ENCODE peak calls at places on chromosomes 2 and 18, in six cellular contexts. F is mucosa of descending colon, X is mesendoderm, E is bronchial epithelial cell, P is astrocyte of the spinal cord, W is transverse colon. T is an unnamed sample.

GRCh38 chr2:237653791-237654558 is 26.6 kb downstream of the LRRFIP1 start:
- DNase-seq in P (no peak), W (no peak), E (no peak), F (no peak), X (no peak), T (no peak)

GRCh38 chr2:190537765-190538164 is 3.2 kb upstream of the NEMP2 start:
- DNase-seq in P (peak), E (no peak), F (no peak), X (peak), W (no peak), T (no peak)

GRCh38 chr2:18924905-18925691 is 335.7 kb upstream of the NT5C1B start:
- DNase-seq in P (peak), W (no peak), E (peak), F (no peak), X (peak), T (no peak)

GRCh38 chr2:233928594-233929351 is 11.6 kb downstream of the TRPM8 start:
- DNase-seq in F (peak), P (peak), E (peak), W (peak), X (peak), T (no peak)

GRCh38 chr2:172430671-172431070 is 3.3 kb downstream of the ITGA6 start:
- DNase-seq in W (no peak), P (no peak), X (no peak), E (peak), F (no peak), T (no peak)

GRCh38 chr2:191915750-191916149 is 68.9 kb upstream of the CAVIN2 start:
- DNase-seq in P (no peak), E (no peak), F (no peak), X (no peak), W (no peak), T (no peak)

GRCh38 chr18:65769653-65770052 is 18.8 kb downstream of the CDH7 start:
- DNase-seq in P (no peak), E (no peak), W (no peak), X (no peak), F (no peak), T (no peak)

GRCh38 chr18:11751305-11752115 is 62.4 kb downstream of the GNAL start:
- DNase-seq in W (no peak), E (peak), X (peak), F (no peak), P (no peak), T (no peak)

GRCh38 chr2:7028846-7029245 is 111.6 kb downstream of the RNF144A start:
- DNase-seq in E (no peak), P (no peak), X (no peak), W (no peak), F (no peak), T (no peak)

GRCh38 chr2:187055463-187055862 is 206.5 kb upstream of the ZSWIM2 start:
- DNase-seq in F (no peak), P (no peak), X (no peak), W (no peak), E (peak), T (no peak)

GRCh38 chr2:105617631-105618350 is 126.9 kb upstream of the NCK2 start:
- DNase-seq in F (no peak), P (no peak), W (no peak), X (no peak), E (peak), T (no peak)

GRCh38 chr2:144320491-144320890 is 199.4 kb downstream of the ZEB2 start:
- DNase-seq in F (no peak), X (no peak), W (no peak), E (peak), P (peak), T (no peak)

GRCh38 chr2:128262315-128263253 is 56.1 kb downstream of the HS6ST1 start:
- DNase-seq in W (no peak), E (no peak), P (no peak), X (no peak), F (no peak), T (no peak)

GRCh38 chr18:23115683-23116096 is 19.6 kb upstream of the CABLES1 start:
- DNase-seq in P (peak), X (no peak), F (no peak), E (peak), W (no peak), T (peak)

GRCh38 chr18:49274188-49274714 is 186.2 kb downstream of the DYM start:
- DNase-seq in P (peak), E (peak), F (no peak), X (no peak), W (no peak), T (no peak)

GRCh38 chr2:73716518-73717250 is 20.5 kb downstream of the TPRKB start:
- DNase-seq in P (no peak), E (no peak), X (no peak), F (no peak), W (no peak), T (no peak)

GRCh38 chr2:103435010-103435409 is 673.2 kb downstream of the TMEM182 start:
- DNase-seq in W (no peak), X (peak), P (no peak), E (peak), F (no peak), T (no peak)

GRCh38 chr2:51079945-51080344 is 48.0 kb upstream of the NRXN1 start:
- DNase-seq in X (no peak), E (no peak), W (no peak), F (no peak), P (no peak), T (no peak)

GRCh38 chr2:102137138-102137537 is 5.4 kb upstream of the IL1R1 start:
- DNase-seq in W (no peak), X (no peak), P (no peak), F (no peak), E (peak), T (no peak)

DNA sequence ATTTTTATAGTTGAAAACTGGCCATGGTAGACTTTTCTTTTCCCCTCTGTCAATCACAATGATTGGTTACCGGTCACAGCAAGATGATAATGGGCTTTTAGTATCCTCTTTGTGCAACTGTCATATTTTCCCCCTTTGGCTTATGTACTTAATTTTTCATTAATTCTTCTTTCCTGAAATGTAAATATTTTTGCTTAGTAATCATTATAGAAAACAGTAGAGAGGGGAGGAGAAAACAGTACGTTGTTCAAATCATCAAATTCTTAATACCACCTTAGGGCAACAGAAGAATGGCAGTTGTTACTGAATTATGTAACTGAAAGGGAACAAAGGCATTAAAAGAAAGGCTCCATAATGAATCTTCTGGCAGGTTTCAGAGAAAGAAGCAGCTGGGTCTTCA is 699.0 kb downstream of the METTL4 start:
- DNase-seq in F (no peak), X (no peak), E (no peak), P (no peak), W (no peak), T (no peak)
- H3K4me3 ChIP-seq in F (no peak), X (no peak), E (no peak), P (no peak), W (no peak), T (no peak)

DNA sequence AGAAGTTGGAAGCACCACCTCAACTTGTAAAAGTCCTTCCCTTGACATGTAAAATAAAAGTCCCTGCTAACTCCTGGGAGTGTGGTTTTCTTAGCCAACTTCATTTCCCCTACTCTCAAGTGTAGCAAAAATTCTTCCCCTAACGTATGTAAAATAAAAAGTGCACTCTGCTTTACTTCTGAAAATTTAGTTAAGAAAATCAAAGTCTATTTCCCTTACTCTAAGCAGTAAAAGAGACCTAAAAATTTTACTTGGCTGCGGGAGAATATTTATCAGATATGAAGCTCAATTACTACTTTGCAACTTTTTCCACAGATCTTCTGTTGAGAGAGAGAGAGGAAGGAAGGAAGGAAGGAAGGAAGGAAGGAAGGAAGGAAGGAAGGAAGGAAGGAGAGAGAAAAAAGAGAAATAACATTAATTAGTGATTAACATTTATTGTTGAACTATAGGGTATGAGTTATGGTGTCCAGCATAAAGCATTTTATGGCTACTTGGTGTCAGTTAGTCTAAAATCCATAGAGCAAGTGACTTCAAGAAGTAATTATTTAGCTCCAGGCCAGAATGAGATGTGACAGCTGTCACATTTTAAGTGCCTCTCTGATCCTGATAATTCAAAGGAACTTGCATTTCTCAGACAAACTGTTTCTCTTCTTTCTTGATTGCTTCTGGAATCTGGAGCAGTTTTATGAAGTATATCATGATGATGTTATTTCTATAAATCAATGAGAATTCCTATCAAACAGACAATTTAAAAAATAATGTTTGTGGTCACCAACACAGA is 210.3 kb downstream of the TMX3 start:
- DNase-seq in E (no peak), X (no peak), P (no peak), F (no peak), W (no peak), T (no peak)
- H3K4me3 ChIP-seq in E (no peak), X (no peak), P (no peak), F (no peak), W (no peak), T (no peak)

DNA sequence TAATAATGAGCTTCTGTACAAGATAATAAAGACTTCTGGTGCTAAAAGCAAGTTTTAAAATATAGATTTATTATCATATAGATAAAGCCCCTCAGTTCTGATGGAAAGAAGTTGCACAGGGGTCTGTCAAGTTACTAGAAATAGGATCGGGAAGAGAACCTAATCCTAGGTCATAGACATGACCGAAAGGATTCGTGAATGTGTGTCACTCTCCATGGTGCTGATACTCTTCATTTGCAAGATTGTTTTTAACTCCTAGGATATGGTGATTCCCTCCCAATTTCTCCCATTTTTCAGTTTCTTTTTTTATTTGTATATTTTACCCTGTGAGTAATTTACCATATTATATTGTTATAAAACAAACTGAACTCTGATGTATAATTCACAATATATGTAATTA is 58.9 kb upstream of the CTNNA2 start:
- DNase-seq in X (peak), F (no peak), P (no peak), W (no peak), E (no peak), T (no peak)
- H3K4me3 ChIP-seq in X (no peak), F (no peak), P (no peak), W (no peak), E (no peak), T (no peak)

GRCh38 chr2:207032490-207032889 is 93.2 kb downstream of the CPO start:
- DNase-seq in P (no peak), E (peak), F (no peak), X (no peak), W (no peak), T (no peak)
- H3K4me3 ChIP-seq in P (no peak), E (no peak), F (no peak), X (no peak), W (no peak), T (no peak)

DNA sequence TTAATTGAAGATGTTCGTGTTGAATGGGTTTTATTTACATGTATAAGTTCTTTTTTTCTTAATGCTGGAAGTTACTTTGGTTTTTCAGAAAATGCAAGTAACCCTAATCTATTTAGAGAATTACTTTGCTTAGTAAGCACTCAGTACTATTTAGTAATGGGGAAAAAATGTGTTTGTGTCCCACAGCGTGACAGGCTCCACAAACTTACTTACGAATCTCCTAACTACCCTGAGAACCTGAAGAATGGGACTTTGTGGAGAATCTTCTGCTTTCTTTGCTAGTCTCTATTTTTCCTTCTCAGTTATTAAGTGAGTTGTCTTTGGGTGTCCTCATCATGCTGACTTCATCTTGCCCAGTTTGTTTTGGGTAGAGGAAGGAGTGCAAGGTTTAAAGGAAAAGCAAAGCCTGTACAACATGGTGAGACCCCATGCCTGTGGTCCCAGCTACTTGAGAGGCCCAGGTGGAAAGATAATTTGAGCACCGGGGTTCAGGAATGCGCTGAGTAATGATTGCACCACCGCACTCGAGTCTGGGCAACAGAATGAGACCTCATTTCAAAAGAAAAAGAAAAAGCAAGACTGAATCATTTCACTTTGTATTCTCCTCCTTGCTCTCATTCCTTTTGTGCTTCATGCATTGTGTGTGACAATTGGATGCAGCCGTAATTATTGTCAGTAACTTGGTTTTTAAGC is 10.2 kb downstream of the NEDD4L start:
- DNase-seq in X (peak), E (peak), W (no peak), P (peak), F (no peak), T (no peak)
- H3K4me3 ChIP-seq in X (no peak), E (no peak), W (no peak), P (no peak), F (no peak), T (no peak)

GRCh38 chr18:35030234-35030989 is 10.8 kb upstream of the MAPRE2 start:
- DNase-seq in X (no peak), E (no peak), W (peak), P (no peak), F (no peak), T (no peak)

GRCh38 chr18:35032113-35032512 is 9.1 kb upstream of the MAPRE2 start:
- DNase-seq in W (no peak), X (no peak), F (no peak), E (no peak), P (no peak), T (no peak)

GRCh38 chr18:35028556-35028955 is 12.7 kb upstream of the MAPRE2 start:
- DNase-seq in W (no peak), X (no peak), F (no peak), E (no peak), P (no peak), T (no peak)

GRCh38 chr18:35029103-35029502 is 12.1 kb upstream of the MAPRE2 start:
- DNase-seq in P (peak), E (no peak), W (no peak), X (no peak), F (no peak), T (no peak)

GRCh38 chr18:35029770-35030169 is 11.4 kb upstream of the MAPRE2 start:
- DNase-seq in P (no peak), W (no peak), F (no peak), X (no peak), E (no peak), T (no peak)
- H3K4me3 ChIP-seq in P (no peak), W (no peak), F (no peak), X (no peak), E (no peak), T (no peak)

GRCh38 chr2:24402242-24403092 is 42.1 kb upstream of the ITSN2 start:
- DNase-seq in W (peak), E (no peak), F (peak), P (no peak), X (no peak), T (no peak)
- H3K4me3 ChIP-seq in W (peak), E (no peak), F (no peak), P (peak), X (no peak), T (no peak)

DNA sequence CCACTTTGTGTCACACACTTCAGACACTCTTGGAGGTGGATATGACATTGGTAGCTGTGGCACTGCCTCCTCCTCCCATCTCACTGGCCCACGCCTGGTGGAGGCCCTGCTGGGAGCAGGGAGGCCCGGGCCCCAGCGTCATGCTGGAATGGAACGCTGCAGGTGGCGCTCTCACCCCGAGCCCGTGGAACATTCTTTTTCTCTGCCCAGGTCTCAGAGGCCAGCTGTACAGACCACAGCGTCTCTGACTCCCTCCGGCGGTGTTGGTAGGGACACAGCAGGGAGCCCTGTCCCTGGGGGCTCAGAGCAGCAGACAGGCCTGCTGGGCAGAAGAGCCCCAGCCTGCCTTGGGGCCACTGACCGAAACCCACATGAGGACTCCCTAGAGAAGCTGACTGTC is 218.1 kb downstream of the TWIST2 start:
- DNase-seq in P (no peak), X (no peak), F (no peak), E (no peak), W (no peak), T (no peak)
- H3K4me3 ChIP-seq in P (no peak), X (no peak), F (no peak), E (no peak), W (no peak), T (no peak)